ENCODE peak calls at places on chromosomes 1 and 21, in five cellular contexts. E is fibroblast of lung; L is cardiac muscle cell; P is CD8-positive, alpha-beta T cell; U is CD4-positive, alpha-beta memory T cell. F is an unnamed sample. For H3K4me1 and H3K9me3, the result is how much of the 10 kb centered on the place peaks cover.

GRCh38 chr21:44926364-44927101 is 5.8 kb upstream of the ITGB2 start:
- DNase-seq in L (no peak), E (no peak), U (peak), P (peak), F (no peak)

GRCh38 chr1:21289700-21290545 is at the start of gene ECE1:
- DNase-seq in U (peak), E (no peak), L (peak), P (no peak), F (no peak)

GRCh38 chr1:229388876-229389580 is 44.9 kb downstream of the ACTA1 start:
- DNase-seq in P (no peak), U (no peak), E (peak), L (no peak), F (no peak)

GRCh38 chr1:12095822-12096263 is 32.7 kb downstream of the TNFRSF8 start:
- DNase-seq in U (no peak), E (no peak), P (no peak), L (no peak), F (peak)

GRCh38 chr1:84375965-84376910 is 22.0 kb upstream of the DNASE2B start:
- DNase-seq in E (peak), P (no peak), U (no peak), L (no peak), F (no peak)

GRCh38 chr1:110007045-110007444 is 22.5 kb downstream of the AHCYL1 start:
- DNase-seq in E (no peak), U (no peak), P (no peak), L (no peak), F (no peak)

GRCh38 chr1:158679289-158679688 is 7.2 kb downstream of the SPTA1 start:
- DNase-seq in L (no peak), P (no peak), U (no peak), E (no peak), F (no peak)

GRCh38 chr1:246703581-246703980 is 20.6 kb upstream of the SCCPDH start:
- DNase-seq in U (no peak), E (no peak), L (no peak), P (no peak), F (no peak)

GRCh38 chr1:159924025-159924790 is 1.1 kb downstream of the TAGLN2 start:
- DNase-seq in E (peak), U (peak), L (no peak), P (peak), F (no peak)

GRCh38 chr1:33719771-33720670 is 143.9 kb upstream of the HMGB4 start:
- DNase-seq in U (no peak), L (no peak), P (no peak), E (no peak), F (no peak)

GRCh38 chr1:224542783-224543440 is 73.2 kb upstream of the CNIH3 start:
- DNase-seq in P (no peak), E (peak), U (no peak), L (no peak), F (no peak)

GRCh38 chr1:53582211-53583020 is 123.2 kb downstream of the DMRTB1 start:
- DNase-seq in U (peak), E (peak), L (no peak), P (no peak), F (no peak)

GRCh38 chr1:234661249-234661928 is 51.4 kb upstream of the IRF2BP2 start:
- DNase-seq in U (no peak), E (no peak), L (no peak), P (no peak), F (no peak)

GRCh38 chr21:32520885-32521735 is 64.2 kb downstream of the TCP10L start:
- DNase-seq in L (no peak), E (peak), U (no peak), P (no peak), F (no peak)

GRCh38 chr1:42935313-42935624 is 23.4 kb downstream of the SLC2A1 start:
- DNase-seq in L (no peak), U (no peak), E (no peak), P (no peak), F (no peak)

GRCh38 chr21:42222386-42222785 is 3.4 kb downstream of the ABCG1 start:
- DNase-seq in L (no peak), U (no peak), P (no peak), E (no peak), F (no peak)

GRCh38 chr1:104082221-104082620 is 332.5 kb downstream of the AMY1C start:
- DNase-seq in U (no peak), E (no peak), P (no peak), L (no peak), F (no peak)

GRCh38 chr1:92404661-92405060 is 82.1 kb downstream of the GFI1 start:
- DNase-seq in L (no peak), P (no peak), U (no peak), E (no peak), F (no peak)

GRCh38 chr1:102463328-102463727 is 466.6 kb upstream of the OLFM3 start:
- DNase-seq in L (no peak), U (no peak), E (no peak), P (no peak), F (no peak)

GRCh38 chr1:23210351-23210785 is 6.9 kb downstream of the HTR1D start:
- DNase-seq in L (no peak), E (no peak), P (no peak), U (no peak), F (no peak)

GRCh38 chr1:233172201-233172600 is 123.3 kb downstream of the PCNX2 start:
- DNase-seq in U (no peak), L (no peak), P (no peak), E (peak), F (no peak)

GRCh38 chr1:9606458-9606857 is 17.7 kb downstream of the TMEM201 start:
- DNase-seq in E (no peak), P (no peak), U (no peak), L (no peak), F (no peak)

GRCh38 chr1:209457618-209458017 is 125.9 kb upstream of the CAMK1G start:
- DNase-seq in P (no peak), U (no peak), L (peak), E (no peak), F (no peak)

GRCh38 chr1:241513378-241513777 is 6.2 kb downstream of the FH start:
- DNase-seq in U (no peak), L (no peak), E (no peak), P (no peak), F (no peak)

GRCh38 chr21:25375675-25376074 is 231.6 kb downstream of the MRPL39 start:
- DNase-seq in E (no peak), P (no peak), U (no peak), L (no peak), F (no peak)

GRCh38 chr1:47592296-47592975 is 154.6 kb downstream of the FOXD2 start:
- DNase-seq in L (no peak), U (no peak), P (no peak), E (no peak), F (no peak)

GRCh38 chr1:4760088-4760487 is 105.7 kb downstream of the AJAP1 start:
- DNase-seq in U (no peak), L (no peak), P (no peak), E (no peak), F (no peak)

GRCh38 chr21:27190601-27191000 is 223.7 kb upstream of the ADAMTS5 start:
- DNase-seq in L (peak), U (no peak), E (peak), P (no peak), F (no peak)

GRCh38 chr1:198880397-198880796 is 241.6 kb downstream of the PTPRC start:
- DNase-seq in E (peak), L (no peak), U (no peak), P (no peak), F (no peak)

GRCh38 chr1:226281058-226281457 is 27.9 kb downstream of the LIN9 start:
- DNase-seq in L (no peak), E (no peak), P (no peak), U (no peak), F (no peak)

GRCh38 chr1:205481629-205482071 is 22.8 kb upstream of the CDK18 start:
- DNase-seq in L (no peak), P (no peak), U (no peak), E (no peak), F (no peak)

GRCh38 chr1:14136152-14136763 is 436.3 kb downstream of the PRDM2 start:
- DNase-seq in L (no peak), U (no peak), P (no peak), E (no peak), F (peak)

GRCh38 chr1:192747305-192747704 is 61.5 kb upstream of the RGS2 start:
- DNase-seq in E (peak), P (no peak), U (no peak), L (no peak), F (no peak)

GRCh38 chr1:182614796-182615451 is 10.7 kb upstream of the RGS16 start:
- DNase-seq in U (peak), E (peak), L (peak), P (peak), F (no peak)

GRCh38 chr1:180923887-180924286 is 11.2 kb downstream of the KIAA1614 start:
- DNase-seq in L (no peak), P (no peak), E (no peak), U (no peak), F (no peak)

GRCh38 chr1:156075158-156075557 is 7.1 kb downstream of the MEX3A start:
- DNase-seq in E (no peak), P (no peak), L (peak), U (no peak), F (no peak)
- H3K4me1 ChIP-seq in E (under half), P (under half), L (half or more), U (under half), F (under half)

GRCh38 chr1:167501513-167502191 is 16.7 kb downstream of the CD247 start:
- DNase-seq in U (no peak), P (no peak), L (no peak), E (no peak), F (no peak)

GRCh38 chr1:167500283-167500860 is 18.0 kb downstream of the CD247 start:
- DNase-seq in E (no peak), U (no peak), L (no peak), P (no peak), F (no peak)

GRCh38 chr1:167502719-167503452 is 15.4 kb downstream of the CD247 start:
- DNase-seq in U (no peak), P (no peak), L (no peak), E (no peak), F (no peak)

GRCh38 chr1:167503626-167504458 is 14.5 kb downstream of the CD247 start:
- DNase-seq in L (no peak), P (no peak), E (no peak), U (no peak), F (no peak)

GRCh38 chr1:167502192-167502551 is 16.2 kb downstream of the CD247 start:
- DNase-seq in L (no peak), U (no peak), P (no peak), E (no peak), F (no peak)
- H3K27ac ChIP-seq in L (no peak), U (peak), P (no peak), E (no peak), F (no peak)

GRCh38 chr21:28734522-28735175 is 258.0 kb downstream of the LTN1 start:
- DNase-seq in L (no peak), E (no peak), P (no peak), U (no peak), F (no peak)

GRCh38 chr21:28742527-28742926 is 250.2 kb downstream of the LTN1 start:
- DNase-seq in E (peak), P (no peak), U (no peak), L (no peak), F (no peak)

GRCh38 chr21:28738882-28739281 is 253.8 kb downstream of the LTN1 start:
- DNase-seq in U (no peak), P (no peak), E (no peak), L (no peak), F (no peak)

GRCh38 chr21:28737671-28738279 is 254.9 kb downstream of the LTN1 start:
- DNase-seq in U (no peak), L (peak), P (no peak), E (peak), F (no peak)

DNA sequence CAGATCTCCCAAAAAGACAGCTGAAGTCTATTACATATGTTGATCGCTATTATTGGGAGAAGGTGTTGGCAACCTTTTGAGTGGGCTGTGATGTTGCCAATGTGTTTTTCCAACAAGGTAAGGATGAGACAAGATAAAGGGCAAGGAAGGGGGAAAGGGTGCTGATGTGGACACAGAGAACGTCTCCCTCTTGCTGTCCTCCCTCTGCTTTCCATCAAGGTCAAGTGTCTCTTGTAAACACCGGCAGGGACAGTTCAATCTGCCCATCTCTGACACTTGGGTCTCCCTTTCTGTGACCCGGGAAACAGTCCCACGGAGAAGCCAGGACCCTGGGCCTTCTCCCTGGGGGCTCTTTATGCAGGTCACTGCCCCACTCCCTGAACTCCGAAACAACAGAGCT is 254.4 kb downstream of the LTN1 start:
- DNase-seq in P (no peak), L (peak), U (no peak), E (no peak), F (no peak)
- H3K9me3 ChIP-seq in P (under half), L (under half), U (under half), E (under half), F (under half)

DNA sequence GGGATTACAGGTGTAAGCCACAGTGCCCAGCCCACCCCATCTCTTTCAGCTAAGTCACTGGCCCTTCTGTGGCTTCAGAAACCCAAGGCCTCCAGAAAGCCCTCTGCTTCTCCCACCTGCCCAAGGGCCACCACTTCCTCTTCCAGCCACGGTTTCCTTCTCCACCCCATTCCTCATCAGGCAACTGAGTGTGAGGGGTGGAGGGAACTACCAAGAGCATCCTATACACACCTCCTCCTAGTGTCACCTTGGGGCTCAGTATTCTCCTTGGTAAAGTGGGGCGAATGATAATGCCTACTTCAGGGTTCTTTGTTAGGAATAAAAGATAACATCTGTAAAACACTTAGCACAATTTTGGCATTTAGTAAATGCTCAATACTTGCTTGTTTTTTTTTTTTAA is 30.0 kb downstream of the KNCN start:
- DNase-seq in E (no peak), P (no peak), U (no peak), L (no peak), F (no peak)
- H3K4me1 ChIP-seq in E (under half), P (under half), U (under half), L (under half), F (under half)

GRCh38 chr1:161499099-161500078 is 5.9 kb upstream of the FCGR2A start:
- DNase-seq in U (no peak), L (no peak), E (no peak), P (no peak), F (no peak)
- H3K27ac ChIP-seq in U (no peak), L (no peak), E (no peak), P (no peak), F (no peak)

F was measured in iPS DF 6.9.